ENCODE peak calls at places on chromosome 17, in six cellular contexts. O is heart left ventricle, J is Peyer's patch, H is psoas muscle, P is lung, Y is stomach. G is an unnamed sample. For H3K4me1, the result is how much of the 10 kb centered on the place peaks cover.

GRCh38 chr17:81387235-81388060 is 7.8 kb upstream of the BAHCC1 start:
- DNase-seq in O (no peak), J (peak), H (peak), P (peak), Y (peak), G (no peak)

GRCh38 chr17:36469733-36470132 is 16.7 kb upstream of the ZNHIT3 start:
- DNase-seq in O (no peak), J (no peak), H (no peak), P (no peak), Y (no peak), G (no peak)

GRCh38 chr17:65918921-65919546 is 272.9 kb downstream of the CEP112 start:
- DNase-seq in O (no peak), J (no peak), H (no peak), P (no peak), Y (no peak), G (no peak)

GRCh38 chr17:63526861-63527260 is 3.7 kb downstream of the KCNH6 start:
- DNase-seq in O (no peak), J (no peak), H (peak), P (no peak), Y (no peak), G (no peak)

GRCh38 chr17:16484445-16485169 is 7.4 kb downstream of the LRRC75A start:
- DNase-seq in O (no peak), J (no peak), H (no peak), P (no peak), Y (no peak), G (no peak)

GRCh38 chr17:67461228-67461780 is 84.2 kb downstream of the PITPNC1 start:
- DNase-seq in O (no peak), J (no peak), H (no peak), P (no peak), Y (no peak), G (no peak)

GRCh38 chr17:80726558-80727408 is 182.1 kb downstream of the RPTOR start:
- DNase-seq in O (no peak), J (no peak), H (no peak), P (no peak), Y (no peak), G (no peak)

GRCh38 chr17:78808106-78808635 is 26.1 kb upstream of the CYTH1 start:
- DNase-seq in O (no peak), J (no peak), H (no peak), P (no peak), Y (no peak), G (no peak)

GRCh38 chr17:55175788-55176425 is 88.9 kb upstream of the HLF start:
- DNase-seq in O (no peak), J (no peak), H (no peak), P (no peak), Y (no peak), G (no peak)

GRCh38 chr17:210402-210801 is 29.0 kb upstream of the DOC2B start:
- DNase-seq in O (no peak), J (no peak), H (no peak), P (no peak), Y (no peak), G (no peak)

GRCh38 chr17:45290269-45290765 is 26.5 kb downstream of the MAP3K14 start:
- DNase-seq in O (no peak), J (no peak), H (peak), P (no peak), Y (no peak), G (no peak)

GRCh38 chr17:36922175-36922574 is 15.1 kb upstream of the LHX1 start:
- DNase-seq in O (no peak), J (no peak), H (no peak), P (no peak), Y (no peak), G (no peak)

GRCh38 chr17:79437081-79437480 is 173.8 kb downstream of the RBFOX3 start:
- DNase-seq in O (no peak), J (no peak), H (no peak), P (no peak), Y (no peak), G (no peak)

GRCh38 chr17:83194761-83195329 is 115.4 kb downstream of the METRNL start:
- DNase-seq in O (peak), J (peak), H (peak), P (no peak), Y (no peak), G (peak)

GRCh38 chr17:10099051-10099571 is 99.3 kb downstream of the GAS7 start:
- DNase-seq in O (no peak), J (no peak), H (no peak), P (no peak), Y (no peak), G (no peak)

GRCh38 chr17:56571456-56571855 is 22.0 kb upstream of the NOG start:
- DNase-seq in O (no peak), J (no peak), H (no peak), P (no peak), Y (no peak), G (no peak)

GRCh38 chr17:6654816-6655731 is 3.5 kb downstream of the C17orf100 start:
- DNase-seq in O (no peak), J (peak), H (no peak), P (peak), Y (peak), G (no peak)

GRCh38 chr17:45332505-45332904 is 15.7 kb upstream of the MAP3K14 start:
- DNase-seq in O (no peak), J (peak), H (no peak), P (no peak), Y (no peak), G (peak)

GRCh38 chr17:64441772-64442549 is 7.0 kb upstream of the MILR1 start:
- DNase-seq in O (no peak), J (peak), H (peak), P (no peak), Y (no peak), G (peak)

GRCh38 chr17:55133583-55133982 is 131.2 kb upstream of the HLF start:
- DNase-seq in O (no peak), J (no peak), H (no peak), P (no peak), Y (no peak), G (no peak)

GRCh38 chr17:14169901-14170300 is 66.8 kb downstream of the CDRT15 start:
- DNase-seq in O (no peak), J (no peak), H (no peak), P (no peak), Y (no peak), G (no peak)

GRCh38 chr17:78897639-78897996 is 5.4 kb downstream of the CEP295NL start:
- DNase-seq in O (no peak), J (no peak), H (no peak), P (no peak), Y (no peak), G (no peak)

GRCh38 chr17:35460354-35460851 is 11.8 kb upstream of the SLFN13 start:
- DNase-seq in O (peak), J (peak), H (peak), P (peak), Y (peak), G (peak)

GRCh38 chr17:362721-363120 is 10.1 kb upstream of the RPH3AL start:
- DNase-seq in O (peak), J (no peak), H (no peak), P (no peak), Y (no peak), G (peak)

GRCh38 chr17:71071837-71072236 is 902.5 kb downstream of the KCNJ2 start:
- DNase-seq in O (no peak), J (no peak), H (no peak), P (no peak), Y (no peak), G (no peak)

GRCh38 chr17:82937411-82938371 is 97.9 kb upstream of the ZNF750 start:
- DNase-seq in O (peak), J (peak), H (peak), P (no peak), Y (peak), G (peak)

GRCh38 chr17:82231312-82231561 is 2.4 kb downstream of the SLC16A3 start:
- DNase-seq in O (no peak), J (no peak), H (no peak), P (no peak), Y (no peak), G (no peak)

GRCh38 chr17:77373298-77374169 is 232.8 kb downstream of the SEC14L1 start:
- DNase-seq in O (peak), J (peak), H (peak), P (peak), Y (peak), G (peak)

GRCh38 chr17:9473716-9474115 is 101.9 kb downstream of the STX8 start:
- DNase-seq in O (no peak), J (peak), H (no peak), P (no peak), Y (no peak), G (no peak)

GRCh38 chr17:17757391-17757791 is 76.1 kb downstream of the RAI1 start:
- DNase-seq in O (no peak), J (peak), H (no peak), P (no peak), Y (no peak), G (no peak)

GRCh38 chr17:43526886-43527648 is 19.1 kb downstream of the ETV4 start:
- DNase-seq in O (no peak), J (no peak), H (no peak), P (no peak), Y (no peak), G (no peak)

GRCh38 chr17:82734987-82735866 is at the start of gene FN3K:
- DNase-seq in O (peak), J (peak), H (peak), P (peak), Y (peak), G (peak)

GRCh38 chr17:47654991-47655390 is 5.3 kb downstream of the KPNB1 start:
- DNase-seq in O (no peak), J (no peak), H (no peak), P (no peak), Y (peak), G (no peak)
- H3K4me1 ChIP-seq in O (under half), J (under half), H (under half), P (under half), Y (half or more), G (under half)

DNA sequence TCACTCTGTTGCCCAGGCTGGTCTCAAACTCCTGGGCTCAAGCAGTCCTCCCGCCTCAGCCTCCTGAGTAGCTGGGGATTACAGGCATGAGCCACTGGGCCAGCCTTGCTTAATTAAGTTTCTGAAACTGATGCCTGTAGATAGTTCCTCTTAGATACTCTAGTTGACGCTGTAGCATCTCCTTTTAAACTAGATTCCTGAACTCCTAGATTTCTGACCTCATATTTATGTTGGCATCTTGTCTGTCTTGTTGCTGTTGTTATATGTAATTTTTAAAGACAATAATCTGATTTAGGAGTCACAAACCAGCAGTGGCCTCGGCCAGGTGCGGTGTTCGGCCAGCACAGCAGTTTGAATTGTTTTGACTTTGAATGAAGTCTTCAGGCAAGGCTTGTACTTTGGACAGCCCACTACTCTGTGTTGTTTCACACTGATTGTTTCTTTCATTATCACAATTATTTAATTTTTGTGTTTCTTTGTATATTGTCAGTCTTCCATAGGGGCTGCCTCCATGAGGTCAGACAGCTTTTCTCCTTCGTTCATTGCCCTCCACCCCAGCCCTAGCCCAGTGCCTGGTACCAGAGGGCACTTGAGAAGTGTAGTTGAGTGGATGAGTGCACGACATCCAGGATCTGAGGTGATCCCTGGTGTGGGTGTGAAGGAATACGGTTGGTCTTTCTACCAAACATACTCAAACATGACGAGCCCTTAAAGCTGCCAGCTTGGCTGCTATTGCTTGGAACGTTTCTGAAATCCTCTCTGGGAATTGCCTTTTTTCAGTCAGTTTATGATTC is 37.7 kb downstream of the DHRS7B start:
- DNase-seq in O (no peak), J (no peak), H (no peak), P (no peak), Y (no peak), G (no peak)
- H3K4me1 ChIP-seq in O (under half), J (under half), H (half or more), P (under half), Y (half or more), G (under half)

GRCh38 chr17:1511756-1512321 is 4.6 kb downstream of the INPP5K start:
- DNase-seq in O (no peak), J (no peak), H (no peak), P (peak), Y (peak), G (no peak)
- H3K4me1 ChIP-seq in O (half or more), J (under half), H (under half), P (under half), Y (half or more), G (under half)

GRCh38 chr17:48751172-48751571 is 22.6 kb upstream of the HOXB13 start:
- DNase-seq in O (no peak), J (no peak), H (no peak), P (no peak), Y (no peak), G (no peak)

GRCh38 chr17:48751733-48752398 is 23.3 kb upstream of the HOXB13 start:
- DNase-seq in O (no peak), J (no peak), H (no peak), P (no peak), Y (no peak), G (no peak)

GRCh38 chr17:48747445-48748363 is 19.2 kb upstream of the HOXB13 start:
- DNase-seq in O (no peak), J (no peak), H (no peak), P (no peak), Y (no peak), G (no peak)

GRCh38 chr17:48748728-48749566 is 20.4 kb upstream of the HOXB13 start:
- DNase-seq in O (no peak), J (no peak), H (no peak), P (no peak), Y (no peak), G (no peak)

DNA sequence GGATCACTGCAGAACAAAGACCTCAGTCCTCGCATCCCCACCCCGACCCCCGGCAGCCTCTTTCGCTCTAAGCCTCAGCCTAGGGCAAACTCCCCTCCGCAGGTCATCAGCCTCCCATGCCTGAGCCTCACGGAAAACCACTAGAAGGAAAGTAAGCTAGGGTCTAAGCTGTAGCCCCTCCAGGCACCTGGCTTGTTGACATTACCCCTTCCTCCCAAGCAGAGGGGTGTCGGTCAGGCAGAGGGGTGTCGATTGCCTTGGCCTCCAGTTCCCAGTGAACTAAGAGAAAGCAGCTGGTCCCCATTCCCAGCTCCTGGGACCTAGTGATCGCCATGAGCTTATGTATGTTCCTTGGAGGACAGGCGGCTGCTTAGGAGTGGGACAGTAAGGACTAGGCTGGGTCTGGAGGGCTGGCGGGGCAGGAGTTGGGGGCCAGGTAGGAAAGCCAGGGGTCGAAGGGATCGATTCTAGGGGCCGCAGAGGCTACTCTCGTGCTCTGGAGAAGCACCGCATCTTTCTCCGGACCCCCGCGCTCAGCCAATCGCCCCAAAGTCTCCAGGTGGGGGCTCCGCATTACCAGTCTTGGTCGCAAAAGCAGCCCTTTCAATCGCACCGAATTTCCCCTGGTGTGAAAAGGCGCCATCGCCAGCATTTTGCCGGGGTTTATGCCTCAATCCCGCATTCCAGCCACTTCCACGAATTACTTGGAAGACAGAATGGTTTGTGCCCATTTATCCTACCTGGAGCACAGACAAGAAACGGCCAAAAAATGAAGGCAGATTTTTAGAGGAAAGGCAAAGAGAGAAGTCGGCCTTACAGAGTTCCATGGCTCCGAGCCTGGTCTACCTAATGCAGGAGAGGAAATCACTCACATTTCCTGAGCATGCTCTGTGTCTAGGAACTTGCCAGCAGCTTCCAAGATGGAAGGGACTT is 21.3 kb upstream of the HOXB13 start:
- DNase-seq in O (no peak), J (no peak), H (no peak), P (no peak), Y (no peak), G (no peak)
- H3K4me1 ChIP-seq in O (under half), J (under half), H (under half), P (under half), Y (under half), G (under half)

GRCh38 chr17:40112191-40112590 is 9.6 kb upstream of the MSL1 start:
- DNase-seq in O (no peak), J (no peak), H (no peak), P (no peak), Y (no peak), G (no peak)

GRCh38 chr17:40112718-40113109 is 9.1 kb upstream of the MSL1 start:
- DNase-seq in O (no peak), J (no peak), H (no peak), P (no peak), Y (no peak), G (no peak)

GRCh38 chr17:40110457-40110856 is 10.1 kb upstream of the NR1D1 start:
- DNase-seq in O (no peak), J (peak), H (no peak), P (no peak), Y (no peak), G (no peak)

GRCh38 chr17:40110026-40110425 is 9.6 kb upstream of the NR1D1 start:
- DNase-seq in O (no peak), J (peak), H (no peak), P (no peak), Y (no peak), G (no peak)

DNA sequence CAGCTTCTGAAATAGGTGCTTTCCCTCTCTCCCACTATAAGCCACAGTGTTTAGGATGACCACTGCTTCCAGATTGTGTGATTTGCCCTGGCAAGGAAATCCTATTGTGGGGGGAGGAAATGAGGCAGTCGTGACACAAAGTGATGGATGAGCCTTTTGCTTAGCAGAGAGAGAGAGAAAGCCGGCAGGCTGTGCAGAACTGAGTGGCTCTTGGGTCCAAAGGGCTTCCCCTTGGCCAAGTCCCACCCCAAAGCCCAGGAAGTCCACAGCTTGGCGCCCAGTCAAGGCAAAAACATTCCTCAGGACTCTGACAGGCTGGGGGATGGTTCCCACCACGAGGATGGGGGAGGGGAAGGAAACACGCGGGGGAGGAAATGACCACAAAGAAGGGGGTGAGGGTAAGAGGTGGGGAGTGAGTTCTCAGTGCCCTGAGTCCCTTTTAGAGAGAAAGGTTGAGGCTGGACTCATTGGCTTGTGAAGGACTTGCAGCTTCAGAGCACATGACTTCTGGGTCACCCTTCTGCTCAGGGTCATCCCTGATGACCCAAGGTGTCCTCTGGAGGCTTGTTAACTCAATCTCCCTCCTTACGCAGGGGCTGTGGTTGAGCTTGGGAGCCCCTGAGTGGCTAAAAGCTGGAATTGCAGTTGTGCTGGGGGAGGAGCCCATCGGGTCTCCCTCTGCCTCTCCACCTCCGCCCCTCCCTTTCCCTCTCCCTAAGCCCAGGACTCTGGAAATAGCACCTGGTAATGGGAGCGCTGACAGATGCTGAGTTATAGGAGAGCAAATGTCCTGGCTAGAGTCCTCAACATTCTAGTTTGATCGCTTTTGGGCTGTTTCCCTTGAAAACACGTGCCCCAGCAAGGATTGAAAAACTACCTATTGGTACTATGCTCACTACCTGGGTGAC is 10.3 kb upstream of the MSL1 start:
- DNase-seq in O (peak), J (peak), H (peak), P (peak), Y (peak), G (peak)
- H3K4me1 ChIP-seq in O (half or more), J (under half), H (half or more), P (under half), Y (half or more), G (under half)

GRCh38 chr17:27807567-27808470 is 7.5 kb upstream of the NOS2 start:
- DNase-seq in O (no peak), J (peak), H (no peak), P (no peak), Y (peak), G (peak)

GRCh38 chr17:27810211-27810901 is 10.0 kb upstream of the NOS2 start:
- DNase-seq in O (no peak), J (no peak), H (no peak), P (no peak), Y (no peak), G (no peak)

GRCh38 chr17:27810902-27811557 is 10.7 kb upstream of the NOS2 start:
- DNase-seq in O (no peak), J (peak), H (no peak), P (no peak), Y (no peak), G (no peak)

GRCh38 chr17:27809555-27809954 is 9.2 kb upstream of the NOS2 start:
- DNase-seq in O (no peak), J (no peak), H (no peak), P (no peak), Y (no peak), G (no peak)

DNA sequence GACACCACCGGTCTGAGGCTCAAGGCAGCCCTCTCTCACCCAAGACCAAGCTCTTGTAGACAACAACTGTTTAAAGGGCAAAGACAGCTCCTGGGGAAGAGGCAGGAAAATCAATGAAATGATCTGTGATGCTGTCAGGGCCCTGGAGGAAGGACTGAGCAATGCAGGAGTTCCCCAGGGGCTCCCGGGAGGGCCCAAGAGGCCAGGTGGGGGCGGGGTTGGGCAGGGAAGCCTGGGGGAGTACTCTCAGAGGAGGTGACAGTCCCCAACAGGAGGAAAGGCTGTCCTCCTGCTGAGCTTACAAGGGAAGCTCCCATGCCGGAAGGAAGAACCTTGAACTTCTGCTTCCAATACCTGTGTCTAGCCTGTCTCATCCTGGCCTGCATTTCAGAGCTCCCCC is 8.3 kb upstream of the NOS2 start:
- DNase-seq in O (no peak), J (no peak), H (no peak), P (no peak), Y (no peak), G (no peak)
- H3K4me1 ChIP-seq in O (under half), J (under half), H (under half), P (under half), Y (under half), G (under half)

GRCh38 chr17:40069751-40070643 is 7.2 kb downstream of the THRA start:
- DNase-seq in O (peak), J (peak), H (peak), P (no peak), Y (peak), G (no peak)
- H3K4me1 ChIP-seq in O (half or more), J (half or more), H (half or more), P (half or more), Y (half or more), G (under half)